ENCODE peak calls at places on chromosomes 2 and 18, in four cellular contexts. K is WTC11; C is Calu3; O is activated CD4-positive, alpha-beta T cell treated with anti-CD3 and anti-CD28 coated beads, Interleukin-2, amount 50 U/mL, for 4 hours. V is an unnamed sample.

GRCh38 chr2:162050513-162050961 is 23.5 kb downstream of the DPP4 start:
- DNase-seq in K (no peak), C (no peak), O (no peak), V (no peak)

GRCh38 chr2:108189316-108189715 is 50.5 kb upstream of the SULT1C3 start:
- DNase-seq in K (no peak), O (no peak), C (no peak), V (no peak)

GRCh38 chr2:24723668-24724067 is 69.5 kb downstream of the PTRHD1 start:
- DNase-seq in K (no peak), C (no peak), O (no peak), V (no peak)

GRCh38 chr18:76725445-76725844 is 96.9 kb upstream of the ZNF236 start:
- DNase-seq in K (no peak), C (no peak), O (no peak), V (no peak)

GRCh38 chr18:31819106-31819924 is 58.6 kb upstream of the SLC25A52 start:
- DNase-seq in K (no peak), O (no peak), C (no peak), V (peak)

GRCh38 chr2:100182494-100183355 is 40.3 kb upstream of the AFF3 start:
- DNase-seq in O (no peak), C (no peak), K (peak), V (no peak)

GRCh38 chr18:64589000-64589399 is 440.1 kb upstream of the LINC00305 start:
- DNase-seq in O (no peak), C (no peak), K (no peak), V (no peak)

GRCh38 chr2:69151974-69152373 is 139.0 kb downstream of the ANTXR1 start:
- DNase-seq in O (no peak), K (no peak), C (no peak), V (no peak)

GRCh38 chr18:76801567-76802505 is 20.5 kb upstream of the ZNF236 start:
- DNase-seq in O (peak), K (peak), C (peak), V (no peak)

GRCh38 chr2:235098736-235099494 is 147.1 kb downstream of the SH3BP4 start:
- DNase-seq in K (no peak), C (no peak), O (no peak), V (no peak)

V was measured in NCI-H446.